ENCODE peak calls at places on chromosomes 4 and X, in four cellular contexts. B, P, S and H are unnamed samples.
A peak's percentile ranks its signal among the peaks of the same experiment; 100 is the strongest.

GRCh38 chr4:137531951-137532868 is at the start of gene PCDH18:
- DNase-seq in B (no peak), P (no peak), S (no peak), H (no peak)

GRCh38 chr4:120977435-120977997 is 55.0 kb upstream of the PRDM5 start:
- DNase-seq in B (no peak), P (no peak), S (peak; percentile 41), H (peak; percentile 63)

GRCh38 chr4:106312377-106312776 is 3.6 kb downstream of the TBCK start:
- DNase-seq in B (no peak), P (no peak), S (no peak), H (no peak)

GRCh38 chrX:44828008-44828605 is 15.7 kb upstream of the DUSP21 start:
- DNase-seq in B (no peak), P (no peak), S (no peak), H (no peak)

GRCh38 chrX:13069771-13070410 is 25.5 kb upstream of the FAM9C start:
- DNase-seq in B (no peak), P (no peak), S (peak; percentile 18), H (no peak)

GRCh38 chrX:71632923-71633657 is 14.8 kb upstream of the CXCR3 start:
- DNase-seq in B (no peak), P (no peak), S (no peak), H (no peak)

GRCh38 chr4:168867128-168867527 is 142.9 kb downstream of the CBR4 start:
- DNase-seq in B (no peak), P (no peak), S (no peak), H (no peak)

GRCh38 chr4:37601527-37601926 is 84.6 kb downstream of the RELL1 start:
- DNase-seq in B (no peak), P (no peak), S (peak; percentile 88), H (no peak)

GRCh38 chr4:74793757-74794340 is 474 bp downstream of the BTC start:
- DNase-seq in B (no peak), P (peak; percentile 0), S (no peak), H (no peak)

GRCh38 chrX:40152706-40153334 is 55.1 kb upstream of the BCOR start:
- DNase-seq in B (peak; percentile 21), P (no peak), S (peak; percentile 76), H (no peak)

GRCh38 chrX:120147537-120147936 is 10.9 kb upstream of the RHOXF2 start:
- DNase-seq in B (no peak), P (no peak), S (no peak), H (no peak)

GRCh38 chr4:108683479-108683878 is 33.1 kb downstream of the OSTC start:
- DNase-seq in B (no peak), P (no peak), S (peak; percentile 24), H (peak; percentile 62)

GRCh38 chr4:159926871-159927270 is 824.0 kb downstream of the RAPGEF2 start:
- DNase-seq in B (no peak), P (no peak), S (no peak), H (no peak)

GRCh38 chrX:26649534-26649933 is 433.6 kb downstream of the MAGEB5 start:
- DNase-seq in B (peak; percentile 5), P (no peak), S (peak; percentile 37), H (peak; percentile 58)

GRCh38 chrX:138986235-138986634 is 274.7 kb upstream of the FGF13 start:
- DNase-seq in B (no peak), P (no peak), S (no peak), H (no peak)

GRCh38 chr4:26410385-26411293 is 79.6 kb downstream of the CCKAR start:
- DNase-seq in B (peak; percentile 36), P (no peak), S (peak; percentile 77), H (peak; percentile 83)

GRCh38 chr4:25441519-25442117 is 64.6 kb downstream of the ANAPC4 start:
- DNase-seq in B (no peak), P (no peak), S (peak; percentile 71), H (peak; percentile 50)

GRCh38 chr4:140187316-140187695 is 33.3 kb upstream of the MAML3 start:
- DNase-seq in B (no peak), P (no peak), S (no peak), H (no peak)

GRCh38 chrX:48833531-48834138 is 1.8 kb downstream of the PCSK1N start:
- DNase-seq in B (no peak), P (no peak), S (peak; percentile 13), H (no peak)

GRCh38 chr4:127870688-127871087 is 10.0 kb upstream of the PLK4 start:
- DNase-seq in B (no peak), P (no peak), S (no peak), H (no peak)

GRCh38 chr4:173937871-173938270 is 345.6 kb downstream of the FBXO8 start:
- DNase-seq in B (no peak), P (no peak), S (no peak), H (no peak)

GRCh38 chrX:100895365-100896075 is 21.4 kb upstream of the NOX1 start:
- DNase-seq in B (peak; percentile 8), P (peak; percentile 1), S (peak; percentile 33), H (peak; percentile 39)

GRCh38 chr4:20592666-20593065 is 107.6 kb upstream of the PACRGL start:
- DNase-seq in B (no peak), P (no peak), S (no peak), H (no peak)

GRCh38 chr4:127304356-127304755 is 328.4 kb upstream of the INTU start:
- DNase-seq in B (no peak), P (no peak), S (no peak), H (no peak)

GRCh38 chr4:24089831-24090531 is 200.1 kb upstream of the PPARGC1A start:
- DNase-seq in B (no peak), P (no peak), S (no peak), H (no peak)

GRCh38 chrX:38346150-38346549 is 6.3 kb upstream of the OTC start:
- DNase-seq in B (no peak), P (no peak), S (no peak), H (no peak)

GRCh38 chr4:101200561-101200960 is 146.8 kb downstream of the PPP3CA start:
- DNase-seq in B (no peak), P (no peak), S (peak; percentile 85), H (no peak)

GRCh38 chrX:70166601-70167590 is 10.4 kb upstream of the DGAT2L6 start:
- DNase-seq in B (no peak), P (no peak), S (peak; percentile 81), H (no peak)

GRCh38 chrX:147953976-147954375 is 27.2 kb upstream of the FMR1NB start:
- DNase-seq in B (no peak), P (no peak), S (peak; percentile 1), H (no peak)

GRCh38 chrX:30065226-30065625 is 150.1 kb upstream of the MAGEB2 start:
- DNase-seq in B (no peak), P (no peak), S (no peak), H (no peak)